ENCODE peak calls at places on chromosomes 16 and 17, in six cellular contexts. One of them, this sample, is unnamed.
A peak's percentile ranks its signal among the peaks of the same experiment; 100 is the strongest.

GRCh38 chr16:1981398-1981836 is at the start of gene NOXO1:
- DNase-seq in neuronal stem cell: no peak
- DNase-seq in HepG2: no peak
- DNase-seq in K562: no peak
- DNase-seq in HCT116: no peak
- DNase-seq in GM23248: no peak
- DNase-seq in this sample: no peak

GRCh38 chr17:80262775-80263244 is 2.2 kb downstream of the RNF213 start:
- DNase-seq in HepG2: no peak
- DNase-seq in GM23248: peak; percentile 12
- DNase-seq in K562: peak; percentile 34
- DNase-seq in HCT116: no peak
- DNase-seq in neuronal stem cell: no peak
- DNase-seq in this sample: no peak

GRCh38 chr17:80195671-80196529 is 24.2 kb downstream of the SGSH start:
- DNase-seq in HepG2: peak; percentile 48
- DNase-seq in GM23248: peak; percentile 36
- DNase-seq in K562: peak; percentile 54
- DNase-seq in neuronal stem cell: no peak
- DNase-seq in HCT116: no peak
- DNase-seq in this sample: no peak

GRCh38 chr17:9902116-9902515 is 3.0 kb downstream of the RCVRN start:
- DNase-seq in HCT116: no peak
- DNase-seq in GM23248: no peak
- DNase-seq in neuronal stem cell: no peak
- DNase-seq in K562: no peak
- DNase-seq in HepG2: no peak
- DNase-seq in this sample: no peak

GRCh38 chr17:17859909-17860760 is 23.3 kb upstream of the SREBF1 start:
- DNase-seq in HepG2: peak; percentile 57
- DNase-seq in K562: peak; percentile 75
- DNase-seq in HCT116: no peak
- DNase-seq in neuronal stem cell: peak; percentile 60
- DNase-seq in GM23248: peak; percentile 70
- DNase-seq in this sample: peak; percentile 25

GRCh38 chr16:1764971-1765370 is 6.4 kb downstream of the NME3 start:
- DNase-seq in neuronal stem cell: no peak
- DNase-seq in GM23248: no peak
- DNase-seq in K562: no peak
- DNase-seq in HCT116: no peak
- DNase-seq in HepG2: no peak
- DNase-seq in this sample: no peak

GRCh38 chr16:28292731-28293588 is 635 bp downstream of the SBK1 start:
- DNase-seq in K562: no peak
- DNase-seq in neuronal stem cell: peak; percentile 57
- DNase-seq in HCT116: no peak
- DNase-seq in GM23248: no peak
- DNase-seq in HepG2: no peak
- DNase-seq in this sample: no peak

GRCh38 chr17:17149520-17150449 is 56.3 kb downstream of the PLD6 start:
- DNase-seq in K562: no peak
- DNase-seq in GM23248: no peak
- DNase-seq in HepG2: no peak
- DNase-seq in neuronal stem cell: no peak
- DNase-seq in HCT116: no peak
- DNase-seq in this sample: no peak

GRCh38 chr16:86521236-86522197 is 11.2 kb downstream of the FOXF1 start:
- DNase-seq in HCT116: no peak
- DNase-seq in GM23248: no peak
- DNase-seq in K562: no peak
- DNase-seq in neuronal stem cell: no peak
- DNase-seq in HepG2: no peak
- DNase-seq in this sample: no peak

GRCh38 chr17:7132511-7133094 is 18.0 kb upstream of the ASGR2 start:
- DNase-seq in HepG2: peak; percentile 61
- DNase-seq in GM23248: no peak
- DNase-seq in HCT116: no peak
- DNase-seq in neuronal stem cell: peak; percentile 61
- DNase-seq in K562: no peak
- DNase-seq in this sample: no peak

GRCh38 chr17:77728022-77728671 is 230.4 kb upstream of the TNRC6C start:
- DNase-seq in HCT116: peak; percentile 36
- DNase-seq in GM23248: peak; percentile 33
- DNase-seq in neuronal stem cell: no peak
- DNase-seq in HepG2: peak; percentile 58
- DNase-seq in K562: no peak
- DNase-seq in this sample: no peak

GRCh38 chr16:71807905-71808592 is 585 bp downstream of the AP1G1 start:
- DNase-seq in GM23248: peak; percentile 73
- DNase-seq in HepG2: no peak
- DNase-seq in neuronal stem cell: peak; percentile 5
- DNase-seq in HCT116: no peak
- DNase-seq in K562: peak; percentile 68
- DNase-seq in this sample: peak; percentile 12

GRCh38 chr17:65541453-65541852 is 20.0 kb downstream of the AXIN2 start:
- DNase-seq in HCT116: no peak
- DNase-seq in GM23248: no peak
- DNase-seq in K562: no peak
- DNase-seq in neuronal stem cell: no peak
- DNase-seq in HepG2: no peak
- DNase-seq in this sample: no peak

GRCh38 chr16:88804552-88805339 is 1.2 kb downstream of the CDT1 start:
- DNase-seq in HepG2: peak; percentile 74
- DNase-seq in neuronal stem cell: no peak
- DNase-seq in GM23248: peak; percentile 40
- DNase-seq in K562: peak; percentile 53
- DNase-seq in HCT116: no peak
- DNase-seq in this sample: no peak

GRCh38 chr17:80804466-80804865 is 187.2 kb upstream of the CHMP6 start:
- DNase-seq in GM23248: no peak
- DNase-seq in HCT116: no peak
- DNase-seq in neuronal stem cell: no peak
- DNase-seq in HepG2: no peak
- DNase-seq in K562: no peak
- DNase-seq in this sample: no peak

GRCh38 chr17:62653831-62654829 is 26.7 kb downstream of the MRC2 start:
- DNase-seq in HCT116: no peak
- DNase-seq in GM23248: peak; percentile 85
- DNase-seq in HepG2: no peak
- DNase-seq in neuronal stem cell: peak; percentile 36
- DNase-seq in K562: peak; percentile 41
- DNase-seq in this sample: peak; percentile 88

GRCh38 chr17:82200135-82200534 is 12.5 kb downstream of the CCDC57 start:
- DNase-seq in neuronal stem cell: no peak
- DNase-seq in HCT116: no peak
- DNase-seq in HepG2: no peak
- DNase-seq in K562: no peak
- DNase-seq in GM23248: no peak
- DNase-seq in this sample: no peak

GRCh38 chr17:63622571-63623390 is 564 bp downstream of the MAP3K3 start:
- DNase-seq in K562: peak; percentile 72
- DNase-seq in HepG2: peak; percentile 49
- DNase-seq in HCT116: no peak
- DNase-seq in neuronal stem cell: peak; percentile 59
- DNase-seq in GM23248: peak; percentile 83
- DNase-seq in this sample: peak; percentile 63

GRCh38 chr17:10278218-10278617 is 79.8 kb upstream of the GAS7 start:
- DNase-seq in K562: peak; percentile 8
- DNase-seq in neuronal stem cell: no peak
- DNase-seq in HCT116: no peak
- DNase-seq in HepG2: no peak
- DNase-seq in GM23248: no peak
- DNase-seq in this sample: no peak

GRCh38 chr17:4566785-4567184 is 6.4 kb upstream of the GGT6 start:
- DNase-seq in HCT116: peak; percentile 66
- DNase-seq in GM23248: peak; percentile 72
- DNase-seq in neuronal stem cell: peak; percentile 58
- DNase-seq in HepG2: peak; percentile 69
- DNase-seq in K562: peak; percentile 65
- DNase-seq in this sample: peak; percentile 63

GRCh38 chr17:64004903-64005733 is 7.0 kb downstream of the PRR29 start:
- DNase-seq in HepG2: no peak
- DNase-seq in neuronal stem cell: no peak
- DNase-seq in GM23248: no peak
- DNase-seq in K562: no peak
- DNase-seq in HCT116: no peak
- DNase-seq in this sample: no peak

GRCh38 chr17:17900615-17901520 is 64.1 kb upstream of the SREBF1 start:
- DNase-seq in K562: no peak
- DNase-seq in HepG2: peak; percentile 96
- DNase-seq in GM23248: peak; percentile 94
- DNase-seq in HCT116: peak; percentile 78
- DNase-seq in neuronal stem cell: no peak
- DNase-seq in this sample: peak; percentile 95

GRCh38 chr17:5584971-5585794 is 874 bp upstream of the NLRP1 start:
- DNase-seq in neuronal stem cell: no peak
- DNase-seq in HCT116: no peak
- DNase-seq in K562: no peak
- DNase-seq in HepG2: no peak
- DNase-seq in GM23248: peak; percentile 93
- DNase-seq in this sample: peak; percentile 93

GRCh38 chr17:59508999-59509398 is 56.4 kb upstream of the DHX40 start:
- DNase-seq in GM23248: no peak
- DNase-seq in K562: no peak
- DNase-seq in HepG2: no peak
- DNase-seq in HCT116: no peak
- DNase-seq in neuronal stem cell: no peak
- DNase-seq in this sample: no peak

GRCh38 chr17:48104440-48104839 is 3.1 kb upstream of the SNX11 start:
- DNase-seq in HepG2: no peak
- DNase-seq in GM23248: no peak
- DNase-seq in K562: no peak
- DNase-seq in HCT116: no peak
- DNase-seq in neuronal stem cell: no peak
- DNase-seq in this sample: no peak

GRCh38 chr17:48103379-48103715 is 2.1 kb upstream of the CBX1 start:
- DNase-seq in K562: no peak
- DNase-seq in HCT116: no peak
- DNase-seq in neuronal stem cell: no peak
- DNase-seq in HepG2: no peak
- DNase-seq in GM23248: no peak
- DNase-seq in this sample: no peak

GRCh38 chr17:48100591-48101011 is 677 bp downstream of the CBX1 start:
- DNase-seq in K562: peak; percentile 43
- DNase-seq in neuronal stem cell: no peak
- DNase-seq in HCT116: peak; percentile 68
- DNase-seq in GM23248: peak; percentile 77
- DNase-seq in HepG2: peak; percentile 54
- DNase-seq in this sample: peak; percentile 66

GRCh38 chr17:48101012-48101720 is at the start of gene CBX1:
- DNase-seq in HCT116: peak; percentile 94
- DNase-seq in HepG2: peak; percentile 93
- DNase-seq in GM23248: peak; percentile 95
- DNase-seq in K562: peak; percentile 91
- DNase-seq in neuronal stem cell: peak; percentile 94
- DNase-seq in this sample: peak; percentile 93

DNA sequence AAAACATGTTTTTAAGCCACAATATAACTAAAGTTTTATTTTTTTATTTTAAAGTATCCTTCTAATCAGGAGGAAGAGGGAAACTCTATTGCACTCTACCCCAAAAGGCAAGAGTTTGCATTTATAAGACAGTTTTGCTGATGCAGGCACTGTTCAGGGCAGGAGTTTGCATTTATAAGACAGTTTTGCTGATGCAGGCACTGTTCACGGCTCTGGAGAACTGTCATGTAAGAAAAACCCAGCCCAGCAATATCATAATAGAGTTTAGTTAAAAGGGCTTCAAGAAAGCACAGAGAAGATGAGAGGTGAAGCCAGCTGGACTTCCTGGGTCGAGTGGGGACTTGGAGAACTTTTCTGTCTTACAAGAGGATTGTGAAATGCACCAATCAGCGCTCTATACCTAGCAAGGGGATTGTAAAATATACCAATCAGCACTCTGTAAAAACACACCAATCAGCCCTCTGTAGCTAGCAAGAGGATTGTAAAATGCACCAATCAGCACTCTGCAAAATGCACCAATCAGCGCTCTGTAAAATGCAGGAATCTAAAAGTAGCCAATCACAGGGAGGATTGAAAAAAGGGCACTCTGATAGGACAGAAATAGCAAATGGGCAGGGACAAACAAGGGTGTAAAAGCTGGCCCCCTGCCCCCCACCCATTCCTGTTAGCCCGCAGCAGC is 1.6 kb upstream of the CBX1 start:
- DNase-seq in GM23248: no peak
- DNase-seq in neuronal stem cell: no peak
- DNase-seq in HepG2: peak; percentile 30
- DNase-seq in K562: no peak
- DNase-seq in HCT116: no peak
- DNase-seq in this sample: no peak
- H2AFZ ChIP-seq in GM23248: no peak overlapping the region
- H2AFZ ChIP-seq in neuronal stem cell: no peak overlapping the region
- H2AFZ ChIP-seq in HepG2: peak overlapping the region; percentile 70
- H2AFZ ChIP-seq in K562: no peak overlapping the region
- H2AFZ ChIP-seq in HCT116: no peak overlapping the region
- H2AFZ ChIP-seq in this sample: no peak overlapping the region

GRCh38 chr17:40180694-40181093 is 3.4 kb downstream of the RAPGEFL1 start:
- DNase-seq in K562: no peak
- DNase-seq in neuronal stem cell: no peak
- DNase-seq in GM23248: no peak
- DNase-seq in HepG2: no peak
- DNase-seq in HCT116: no peak
- DNase-seq in this sample: no peak
- H3K9ac ChIP-seq in K562: peak overlapping the region; percentile 38
- H3K9ac ChIP-seq in neuronal stem cell: no peak overlapping the region
- H3K9ac ChIP-seq in GM23248: no peak overlapping the region
- H3K9ac ChIP-seq in HepG2: no peak overlapping the region
- H3K9ac ChIP-seq in HCT116: peak overlapping the region; percentile 62
- H3K9ac ChIP-seq in this sample: no peak overlapping the region

DNA sequence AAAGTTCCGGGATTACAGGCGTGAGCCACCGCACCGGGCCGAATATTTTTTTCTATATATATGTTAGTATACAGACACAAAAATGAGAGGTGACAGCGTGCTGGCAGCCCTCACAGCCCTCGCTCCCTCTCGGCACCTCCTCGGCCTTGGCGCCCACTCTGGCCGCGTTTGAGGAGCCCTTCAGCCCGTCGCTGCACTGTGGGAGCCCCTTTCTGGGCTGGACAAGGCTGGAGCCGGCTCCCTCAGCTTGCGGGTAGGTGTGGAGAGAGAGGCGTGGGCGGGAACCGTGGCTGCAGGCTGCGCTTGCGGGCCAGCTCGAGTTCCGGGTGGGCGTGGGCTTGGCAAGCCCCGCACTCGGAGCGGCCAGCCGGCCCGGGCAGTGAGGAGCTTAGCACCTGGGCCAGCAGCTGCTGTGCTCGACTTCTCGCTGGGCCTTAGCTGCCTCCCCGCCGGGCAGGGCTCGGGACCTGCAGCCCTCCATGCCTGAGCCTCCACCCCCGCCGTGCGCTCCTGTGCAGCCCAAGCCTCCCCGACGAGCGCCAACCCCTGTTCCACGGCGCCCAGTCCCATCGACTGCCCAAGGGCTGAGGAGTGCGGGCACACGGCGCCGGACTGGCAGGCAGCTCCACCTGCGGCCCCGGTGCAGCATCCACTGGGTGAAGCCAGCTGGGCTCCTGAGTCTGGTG is 1.9 kb upstream of the DPEP3 start:
- DNase-seq in K562: no peak
- DNase-seq in HepG2: no peak
- DNase-seq in GM23248: no peak
- DNase-seq in HCT116: no peak
- DNase-seq in neuronal stem cell: no peak
- DNase-seq in this sample: no peak
- H3K4me3 ChIP-seq in K562: no peak overlapping the region
- H3K4me3 ChIP-seq in HepG2: no peak overlapping the region
- H3K4me3 ChIP-seq in GM23248: no peak overlapping the region
- H3K4me3 ChIP-seq in HCT116: no peak overlapping the region
- H3K4me3 ChIP-seq in neuronal stem cell: no peak overlapping the region
- H3K4me3 ChIP-seq in this sample: no peak overlapping the region

GRCh38 chr17:1039511-1040215 is 42.7 kb downstream of the TIMM22 start:
- DNase-seq in HepG2: no peak
- DNase-seq in HCT116: no peak
- DNase-seq in neuronal stem cell: no peak
- DNase-seq in K562: no peak
- DNase-seq in GM23248: no peak
- DNase-seq in this sample: no peak
- H2AFZ ChIP-seq in HepG2: no peak overlapping the region
- H2AFZ ChIP-seq in HCT116: no peak overlapping the region
- H2AFZ ChIP-seq in neuronal stem cell: no peak overlapping the region
- H2AFZ ChIP-seq in K562: no peak overlapping the region
- H2AFZ ChIP-seq in GM23248: no peak overlapping the region
- H2AFZ ChIP-seq in this sample: no peak overlapping the region

This sample was measured in fibroblast of lung.